ENCODE peak calls at places on chromosomes 12 and 14, in four cellular contexts. T, U, P and F are unnamed samples.

GRCh38 chr14:40197344-40197743 is 765.1 kb upstream of the FBXO33 start:
- DNase-seq in T (no peak), P (no peak), U (no peak), F (no peak)

GRCh38 chr14:65482769-65483438 is 70.4 kb downstream of the FUT8 start:
- DNase-seq in P (no peak), T (no peak), U (no peak), F (no peak)

GRCh38 chr14:96094656-96095055 is 55.5 kb downstream of the C14orf132 start:
- DNase-seq in T (no peak), U (no peak), P (no peak), F (no peak)

GRCh38 chr14:34592623-34593022 is 37.3 kb downstream of the SNX6 start:
- DNase-seq in U (no peak), P (no peak), T (no peak), F (no peak)

GRCh38 chr14:91654836-91655235 is 77.0 kb downstream of the CATSPERB start:
- DNase-seq in T (peak), P (no peak), U (no peak), F (no peak)

GRCh38 chr12:131947482-131948027 is 2.2 kb upstream of the EP400 start:
- DNase-seq in T (no peak), U (no peak), P (no peak), F (no peak)

GRCh38 chr12:44015333-44015941 is 179.6 kb downstream of the TMEM117 start:
- DNase-seq in T (peak), U (no peak), P (no peak), F (no peak)

GRCh38 chr12:71299541-71300376 is 139.8 kb upstream of the LGR5 start:
- DNase-seq in T (peak), P (no peak), U (no peak), F (no peak)

GRCh38 chr14:91078095-91078737 is 17.8 kb upstream of the RPS6KA5 start:
- DNase-seq in U (no peak), T (no peak), P (peak), F (no peak)

GRCh38 chr14:36756221-36756620 is 94.6 kb downstream of the PAX9 start:
- DNase-seq in P (no peak), T (no peak), U (no peak), F (no peak)

GRCh38 chr12:80490329-80490728 is 46.3 kb downstream of the PTPRQ start:
- DNase-seq in U (no peak), T (no peak), P (no peak), F (no peak)

GRCh38 chr14:64755661-64756265 is 51.5 kb downstream of the PLEKHG3 start:
- DNase-seq in U (peak), P (peak), T (peak), F (no peak)

GRCh38 chr12:6030081-6030480 is 85.0 kb upstream of the ANO2 start:
- DNase-seq in U (no peak), P (no peak), T (no peak), F (no peak)